ENCODE peak calls at places on chromosome 21, in seven cellular contexts. Q is colonic mucosa; T is stimulated activated CD4-positive, alpha-beta T cell treated with anti-CD3 and anti-CD28 coated beads, Interleukin-2, amount 100 ng/mL, for 48 hours; J is activated naive CD4-positive, alpha-beta T cell treated with Interleukin-2 at 50 U/mL for 16 hours; Y is cardiac fibroblast; K is stimulated activated CD8-positive, alpha-beta memory T cell treated with anti-CD3 and anti-CD28 coated beads, Interleukin-4, amount 100 ng/mL, for 24 hours; I is aorta. W is an unnamed sample.

GRCh38 chr21:34989337-34990151 is 59.6 kb downstream of the RUNX1 start:
- DNase-seq in I (no peak), K (no peak), T (peak), Y (peak), Q (no peak), J (peak), W (no peak)

GRCh38 chr21:46457801-46458314 is 833 bp upstream of the DIP2A start:
- DNase-seq in I (peak), T (peak), J (no peak), K (no peak), Y (peak), Q (peak), W (no peak)

GRCh38 chr21:25568230-25568629 is 39.1 kb downstream of the MRPL39 start:
- DNase-seq in J (peak), I (peak), Q (peak), Y (peak), K (no peak), T (no peak), W (no peak)

GRCh38 chr21:37916795-37917142 is 512 bp upstream of the KCNJ6 start:
- DNase-seq in Y (no peak), I (no peak), T (no peak), Q (no peak), J (no peak), K (no peak), W (no peak)

GRCh38 chr21:14557413-14557812 is 11.3 kb upstream of the SAMSN1 start:
- DNase-seq in T (no peak), Q (no peak), J (no peak), I (no peak), Y (no peak), K (no peak), W (no peak)

GRCh38 chr21:46110499-46111192 is 12.7 kb downstream of the COL6A2 start:
- DNase-seq in I (peak), K (no peak), Q (peak), J (no peak), T (no peak), Y (no peak), W (peak)

GRCh38 chr21:45388011-45388521 is 16.9 kb upstream of the COL18A1 start:
- DNase-seq in J (no peak), I (peak), K (no peak), Q (no peak), T (no peak), Y (no peak), W (no peak)

GRCh38 chr21:45592208-45592619 is 50.0 kb upstream of the SLC19A1 start:
- DNase-seq in Q (no peak), J (peak), Y (no peak), I (no peak), K (peak), T (peak), W (peak)

GRCh38 chr21:42532466-42533181 is 19.0 kb downstream of the SLC37A1 start:
- DNase-seq in J (no peak), Q (peak), I (peak), T (no peak), K (no peak), Y (peak), W (no peak)

GRCh38 chr21:35508389-35508888 is 459.3 kb upstream of the RUNX1 start:
- DNase-seq in J (no peak), Q (peak), Y (peak), T (no peak), K (no peak), I (peak), W (no peak)

GRCh38 chr21:26982767-26983166 is 15.9 kb upstream of the ADAMTS5 start:
- DNase-seq in J (no peak), Q (no peak), T (no peak), K (no peak), Y (peak), I (no peak), W (no peak)

GRCh38 chr21:33367309-33367973 is 35.8 kb upstream of the IFNGR2 start:
- DNase-seq in Y (no peak), J (no peak), T (no peak), K (no peak), Q (no peak), I (no peak), W (no peak)

GRCh38 chr21:15164678-15165303 is 100.0 kb upstream of the NRIP1 start:
- DNase-seq in T (no peak), J (no peak), K (no peak), Y (peak), I (no peak), Q (peak), W (no peak)

GRCh38 chr21:43369124-43369523 is 57.8 kb downstream of the SIK1 start:
- DNase-seq in K (no peak), T (no peak), J (no peak), Y (peak), I (no peak), Q (no peak), W (no peak)

GRCh38 chr21:42666023-42666747 is 12.8 kb downstream of the PDE9A start:
- DNase-seq in K (no peak), T (peak), J (peak), I (no peak), Y (peak), Q (no peak), W (no peak)

GRCh38 chr21:17658931-17659330 is 46.2 kb upstream of the BTG3 start:
- DNase-seq in Y (no peak), J (no peak), K (no peak), Q (no peak), I (no peak), T (no peak), W (no peak)

GRCh38 chr21:45011426-45011825 is 63.0 kb upstream of the ADARB1 start:
- DNase-seq in Q (no peak), J (no peak), K (no peak), Y (no peak), I (no peak), T (no peak), W (no peak)

GRCh38 chr21:37564924-37565529 is 198.5 kb downstream of the DYRK1A start:
- DNase-seq in J (no peak), I (no peak), Y (peak), T (no peak), K (no peak), Q (no peak), W (no peak)

GRCh38 chr21:43611598-43612369 is 47.5 kb downstream of the HSF2BP start:
- DNase-seq in J (no peak), Q (peak), Y (peak), T (no peak), K (no peak), I (peak), W (no peak)

GRCh38 chr21:29558331-29558730 is 259.6 kb downstream of the BACH1 start:
- DNase-seq in Q (no peak), T (no peak), J (no peak), K (no peak), I (no peak), Y (no peak), W (no peak)

GRCh38 chr21:42061866-42062542 is 9.1 kb upstream of the UMODL1 start:
- DNase-seq in Y (no peak), J (peak), I (no peak), K (peak), Q (no peak), T (peak), W (peak)

GRCh38 chr21:20661221-20661620 is 337.0 kb upstream of the NCAM2 start:
- DNase-seq in K (no peak), Q (no peak), J (no peak), T (no peak), Y (no peak), I (no peak), W (no peak)